ENCODE peak calls at places on chromosomes 3 and 15, in ten cellular contexts. One of them, this sample, is unnamed.

GRCh38 chr3:20668411-20668810 is 482.4 kb upstream of the SGO1 start:
- DNase-seq in tibial nerve: no peak
- DNase-seq in A549: no peak
- DNase-seq in H1: peak; percentile 46
- DNase-seq in transverse colon: no peak
- DNase-seq in ovary: no peak
- DNase-seq in sigmoid colon: no peak
- DNase-seq in suprapubic skin: no peak
- DNase-seq in stomach: no peak
- DNase-seq in esophagus muscularis mucosa: no peak
- DNase-seq in this sample: no peak

GRCh38 chr3:170778240-170779217 is 91.5 kb downstream of the RPL22L1 start:
- DNase-seq in esophagus muscularis mucosa: no peak
- DNase-seq in suprapubic skin: no peak
- DNase-seq in tibial nerve: no peak
- DNase-seq in A549: no peak
- DNase-seq in ovary: no peak
- DNase-seq in H1: no peak
- DNase-seq in transverse colon: no peak
- DNase-seq in sigmoid colon: no peak
- DNase-seq in stomach: no peak
- DNase-seq in this sample: no peak

GRCh38 chr3:169780738-169781137 is 7.5 kb downstream of the MYNN start:
- DNase-seq in suprapubic skin: no peak
- DNase-seq in transverse colon: no peak
- DNase-seq in tibial nerve: no peak
- DNase-seq in sigmoid colon: no peak
- DNase-seq in H1: no peak
- DNase-seq in esophagus muscularis mucosa: no peak
- DNase-seq in A549: no peak
- DNase-seq in stomach: no peak
- DNase-seq in ovary: no peak
- DNase-seq in this sample: no peak

GRCh38 chr3:55557549-55557948 is 70.4 kb upstream of the WNT5A start:
- DNase-seq in A549: no peak
- DNase-seq in esophagus muscularis mucosa: no peak
- DNase-seq in ovary: no peak
- DNase-seq in transverse colon: no peak
- DNase-seq in tibial nerve: no peak
- DNase-seq in stomach: no peak
- DNase-seq in suprapubic skin: no peak
- DNase-seq in sigmoid colon: no peak
- DNase-seq in H1: no peak
- DNase-seq in this sample: no peak

GRCh38 chr3:135260025-135260424 is 465.0 kb downstream of the EPHB1 start:
- DNase-seq in sigmoid colon: no peak
- DNase-seq in H1: no peak
- DNase-seq in tibial nerve: no peak
- DNase-seq in suprapubic skin: no peak
- DNase-seq in transverse colon: no peak
- DNase-seq in stomach: no peak
- DNase-seq in A549: no peak
- DNase-seq in esophagus muscularis mucosa: peak; percentile 14
- DNase-seq in ovary: no peak
- DNase-seq in this sample: no peak

GRCh38 chr3:81947359-81947758 is 185.9 kb upstream of the GBE1 start:
- DNase-seq in ovary: no peak
- DNase-seq in esophagus muscularis mucosa: no peak
- DNase-seq in A549: no peak
- DNase-seq in sigmoid colon: no peak
- DNase-seq in transverse colon: no peak
- DNase-seq in tibial nerve: no peak
- DNase-seq in suprapubic skin: no peak
- DNase-seq in H1: no peak
- DNase-seq in stomach: no peak
- DNase-seq in this sample: no peak

GRCh38 chr15:29554531-29554930 is 267.7 kb downstream of the TJP1 start:
- DNase-seq in sigmoid colon: no peak
- DNase-seq in transverse colon: no peak
- DNase-seq in H1: no peak
- DNase-seq in ovary: no peak
- DNase-seq in stomach: no peak
- DNase-seq in A549: no peak
- DNase-seq in tibial nerve: no peak
- DNase-seq in esophagus muscularis mucosa: no peak
- DNase-seq in suprapubic skin: no peak
- DNase-seq in this sample: no peak

GRCh38 chr15:29124581-29125381 is 144.8 kb downstream of the NSMCE3 start:
- DNase-seq in transverse colon: no peak
- DNase-seq in H1: no peak
- DNase-seq in tibial nerve: no peak
- DNase-seq in stomach: no peak
- DNase-seq in esophagus muscularis mucosa: no peak
- DNase-seq in suprapubic skin: no peak
- DNase-seq in ovary: no peak
- DNase-seq in A549: no peak
- DNase-seq in sigmoid colon: peak; percentile 62
- DNase-seq in this sample: no peak

GRCh38 chr3:195028877-195029606 is 241.9 kb downstream of the XXYLT1 start:
- DNase-seq in ovary: no peak
- DNase-seq in esophagus muscularis mucosa: no peak
- DNase-seq in suprapubic skin: no peak
- DNase-seq in sigmoid colon: no peak
- DNase-seq in A549: no peak
- DNase-seq in transverse colon: no peak
- DNase-seq in H1: no peak
- DNase-seq in stomach: peak; percentile 40
- DNase-seq in tibial nerve: no peak
- DNase-seq in this sample: no peak

GRCh38 chr3:43693594-43693993 is 2.9 kb downstream of the ABHD5 start:
- DNase-seq in H1: no peak
- DNase-seq in suprapubic skin: no peak
- DNase-seq in esophagus muscularis mucosa: no peak
- DNase-seq in transverse colon: no peak
- DNase-seq in tibial nerve: no peak
- DNase-seq in stomach: no peak
- DNase-seq in sigmoid colon: no peak
- DNase-seq in ovary: no peak
- DNase-seq in A549: no peak
- DNase-seq in this sample: no peak

GRCh38 chr3:196339044-196339443 is 856 bp upstream of the TM4SF19 start:
- DNase-seq in transverse colon: no peak
- DNase-seq in A549: no peak
- DNase-seq in suprapubic skin: no peak
- DNase-seq in stomach: no peak
- DNase-seq in tibial nerve: no peak
- DNase-seq in esophagus muscularis mucosa: no peak
- DNase-seq in ovary: no peak
- DNase-seq in H1: no peak
- DNase-seq in sigmoid colon: no peak
- DNase-seq in this sample: no peak

GRCh38 chr3:160381470-160381869 is 17.6 kb downstream of the IFT80 start:
- DNase-seq in esophagus muscularis mucosa: no peak
- DNase-seq in tibial nerve: no peak
- DNase-seq in suprapubic skin: no peak
- DNase-seq in stomach: no peak
- DNase-seq in ovary: no peak
- DNase-seq in transverse colon: no peak
- DNase-seq in H1: no peak
- DNase-seq in A549: no peak
- DNase-seq in sigmoid colon: no peak
- DNase-seq in this sample: no peak

GRCh38 chr3:42667096-42667522 is 13.6 kb downstream of the ZBTB47 start:
- DNase-seq in esophagus muscularis mucosa: no peak
- DNase-seq in ovary: no peak
- DNase-seq in transverse colon: no peak
- DNase-seq in A549: no peak
- DNase-seq in suprapubic skin: peak; percentile 56
- DNase-seq in H1: no peak
- DNase-seq in sigmoid colon: peak; percentile 71
- DNase-seq in stomach: no peak
- DNase-seq in tibial nerve: no peak
- DNase-seq in this sample: peak; percentile 15

GRCh38 chr3:154130540-154130939 is 9.3 kb downstream of the ARHGEF26 start:
- DNase-seq in stomach: no peak
- DNase-seq in ovary: no peak
- DNase-seq in transverse colon: no peak
- DNase-seq in esophagus muscularis mucosa: no peak
- DNase-seq in A549: no peak
- DNase-seq in tibial nerve: no peak
- DNase-seq in H1: no peak
- DNase-seq in suprapubic skin: no peak
- DNase-seq in sigmoid colon: no peak
- DNase-seq in this sample: no peak

GRCh38 chr3:37935756-37936666 is 54.6 kb upstream of the VILL start:
- DNase-seq in H1: no peak
- DNase-seq in transverse colon: peak; percentile 36
- DNase-seq in sigmoid colon: no peak
- DNase-seq in A549: no peak
- DNase-seq in ovary: no peak
- DNase-seq in suprapubic skin: no peak
- DNase-seq in tibial nerve: no peak
- DNase-seq in esophagus muscularis mucosa: no peak
- DNase-seq in stomach: peak; percentile 52
- DNase-seq in this sample: no peak

GRCh38 chr3:99638244-99638948 is at the start of gene COL8A1:
- DNase-seq in esophagus muscularis mucosa: peak; percentile 94
- DNase-seq in A549: no peak
- DNase-seq in suprapubic skin: peak; percentile 70
- DNase-seq in sigmoid colon: peak; percentile 87
- DNase-seq in H1: peak; percentile 75
- DNase-seq in tibial nerve: peak; percentile 71
- DNase-seq in ovary: peak; percentile 63
- DNase-seq in transverse colon: peak; percentile 23
- DNase-seq in stomach: no peak
- DNase-seq in this sample: peak; percentile 83

GRCh38 chr3:100317928-100318327 is 16.6 kb upstream of the NIT2 start:
- DNase-seq in stomach: no peak
- DNase-seq in sigmoid colon: no peak
- DNase-seq in ovary: no peak
- DNase-seq in H1: no peak
- DNase-seq in transverse colon: no peak
- DNase-seq in suprapubic skin: no peak
- DNase-seq in tibial nerve: no peak
- DNase-seq in esophagus muscularis mucosa: no peak
- DNase-seq in A549: no peak
- DNase-seq in this sample: no peak

GRCh38 chr3:122572940-122573412 is 4.5 kb upstream of the PARP15 start:
- DNase-seq in ovary: no peak
- DNase-seq in esophagus muscularis mucosa: no peak
- DNase-seq in H1: no peak
- DNase-seq in suprapubic skin: no peak
- DNase-seq in tibial nerve: no peak
- DNase-seq in sigmoid colon: no peak
- DNase-seq in stomach: peak; percentile 34
- DNase-seq in A549: no peak
- DNase-seq in transverse colon: no peak
- DNase-seq in this sample: peak; percentile 76
- H3K27ac ChIP-seq in ovary: no peak overlapping the region
- H3K27ac ChIP-seq in esophagus muscularis mucosa: no peak overlapping the region
- H3K27ac ChIP-seq in H1: no peak overlapping the region
- H3K27ac ChIP-seq in suprapubic skin: no peak overlapping the region
- H3K27ac ChIP-seq in tibial nerve: peak overlapping the region; percentile 31
- H3K27ac ChIP-seq in sigmoid colon: no peak overlapping the region
- H3K27ac ChIP-seq in stomach: peak overlapping the region; percentile 35
- H3K27ac ChIP-seq in A549: no peak overlapping the region
- H3K27ac ChIP-seq in transverse colon: no peak overlapping the region
- H3K27ac ChIP-seq in this sample: peak overlapping the region; percentile 55

GRCh38 chr3:133927543-133928066 is 31.9 kb upstream of the RAB6B start:
- DNase-seq in esophagus muscularis mucosa: peak; percentile 57
- DNase-seq in tibial nerve: no peak
- DNase-seq in ovary: peak; percentile 77
- DNase-seq in H1: peak; percentile 87
- DNase-seq in stomach: peak; percentile 61
- DNase-seq in transverse colon: peak; percentile 63
- DNase-seq in sigmoid colon: no peak
- DNase-seq in suprapubic skin: no peak
- DNase-seq in A549: peak; percentile 38
- DNase-seq in this sample: peak; percentile 95
- TF ChIP-seq EP300 in esophagus muscularis mucosa: no peak
- TF ChIP-seq EP300 in tibial nerve: no peak
- TF ChIP-seq EP300 in ovary: no peak
- TF ChIP-seq EP300 in H1: no peak
- TF ChIP-seq EP300 in stomach: no peak
- TF ChIP-seq EP300 in transverse colon: no peak
- TF ChIP-seq EP300 in sigmoid colon: no peak
- TF ChIP-seq EP300 in suprapubic skin: no peak
- TF ChIP-seq EP300 in A549: no peak
- TF ChIP-seq EP300 in this sample: no peak

GRCh38 chr15:45187578-45187893 is 230 bp downstream of the SHF start:
- DNase-seq in suprapubic skin: no peak
- DNase-seq in A549: no peak
- DNase-seq in H1: no peak
- DNase-seq in ovary: no peak
- DNase-seq in transverse colon: no peak
- DNase-seq in tibial nerve: no peak
- DNase-seq in esophagus muscularis mucosa: no peak
- DNase-seq in sigmoid colon: no peak
- DNase-seq in stomach: no peak
- DNase-seq in this sample: peak; percentile 88

GRCh38 chr15:45185069-45185779 is 2.5 kb downstream of the SHF start:
- DNase-seq in suprapubic skin: no peak
- DNase-seq in tibial nerve: no peak
- DNase-seq in ovary: no peak
- DNase-seq in H1: no peak
- DNase-seq in esophagus muscularis mucosa: no peak
- DNase-seq in A549: no peak
- DNase-seq in transverse colon: no peak
- DNase-seq in stomach: no peak
- DNase-seq in sigmoid colon: no peak
- DNase-seq in this sample: no peak

GRCh38 chr15:45186771-45187577 is 792 bp downstream of the SHF start:
- DNase-seq in sigmoid colon: no peak
- DNase-seq in transverse colon: no peak
- DNase-seq in tibial nerve: no peak
- DNase-seq in A549: no peak
- DNase-seq in suprapubic skin: peak; percentile 64
- DNase-seq in ovary: peak; percentile 70
- DNase-seq in H1: peak; percentile 69
- DNase-seq in esophagus muscularis mucosa: no peak
- DNase-seq in stomach: no peak
- DNase-seq in this sample: no peak

GRCh38 chr15:45184562-45185041 is 3.2 kb downstream of the SHF start:
- DNase-seq in H1: no peak
- DNase-seq in A549: no peak
- DNase-seq in sigmoid colon: no peak
- DNase-seq in suprapubic skin: no peak
- DNase-seq in transverse colon: no peak
- DNase-seq in stomach: no peak
- DNase-seq in ovary: no peak
- DNase-seq in tibial nerve: no peak
- DNase-seq in esophagus muscularis mucosa: no peak
- DNase-seq in this sample: peak; percentile 67

GRCh38 chr15:45185903-45186770 is 1.6 kb downstream of the SHF start:
- DNase-seq in sigmoid colon: no peak
- DNase-seq in A549: no peak
- DNase-seq in stomach: no peak
- DNase-seq in transverse colon: no peak
- DNase-seq in tibial nerve: no peak
- DNase-seq in suprapubic skin: peak; percentile 62
- DNase-seq in esophagus muscularis mucosa: no peak
- DNase-seq in H1: no peak
- DNase-seq in ovary: no peak
- DNase-seq in this sample: no peak
- H3K27ac ChIP-seq in sigmoid colon: peak overlapping the region; percentile 92
- H3K27ac ChIP-seq in A549: no peak overlapping the region
- H3K27ac ChIP-seq in stomach: peak overlapping the region; percentile 73
- H3K27ac ChIP-seq in transverse colon: peak overlapping the region; percentile 81
- H3K27ac ChIP-seq in tibial nerve: peak overlapping the region; percentile 96
- H3K27ac ChIP-seq in suprapubic skin: peak overlapping the region; percentile 79
- H3K27ac ChIP-seq in esophagus muscularis mucosa: peak overlapping the region; percentile 91
- H3K27ac ChIP-seq in H1: no peak overlapping the region
- H3K27ac ChIP-seq in ovary: peak overlapping the region; percentile 86
- H3K27ac ChIP-seq in this sample: peak overlapping the region; percentile 90

GRCh38 chr3:71587958-71588357 is 4.4 kb upstream of the FOXP1 start:
- DNase-seq in stomach: no peak
- DNase-seq in transverse colon: no peak
- DNase-seq in ovary: no peak
- DNase-seq in A549: no peak
- DNase-seq in sigmoid colon: no peak
- DNase-seq in tibial nerve: no peak
- DNase-seq in esophagus muscularis mucosa: no peak
- DNase-seq in suprapubic skin: no peak
- DNase-seq in H1: no peak
- DNase-seq in this sample: no peak
- TF ChIP-seq EP300 in stomach: no peak
- TF ChIP-seq EP300 in transverse colon: no peak
- TF ChIP-seq EP300 in ovary: no peak
- TF ChIP-seq EP300 in A549: no peak
- TF ChIP-seq EP300 in sigmoid colon: no peak
- TF ChIP-seq EP300 in tibial nerve: no peak
- TF ChIP-seq EP300 in esophagus muscularis mucosa: no peak
- TF ChIP-seq EP300 in suprapubic skin: no peak
- TF ChIP-seq EP300 in H1: no peak
- TF ChIP-seq EP300 in this sample: no peak

This sample was measured in upper lobe of left lung.